ENCODE peak calls at places on chromosomes 6 and 20, in seven cellular contexts. A, N, H, I, G, Z and J are unnamed samples.
A peak's percentile ranks its signal among the peaks of the same experiment; 100 is the strongest.

GRCh38 chr6:83546636-83547035 is 34.3 kb downstream of the PRSS35 start:
- DNase-seq in N (no peak), I (no peak), Z (no peak), G (no peak), H (no peak), A (no peak), J (no peak)

GRCh38 chr20:58461899-58462298 is 53.3 kb downstream of the APCDD1L start:
- DNase-seq in N (peak; percentile 51), I (no peak), H (no peak), G (no peak), Z (no peak), A (no peak), J (no peak)

GRCh38 chr6:76682842-76683241 is 610.4 kb upstream of the IMPG1 start:
- DNase-seq in Z (no peak), A (no peak), I (no peak), N (peak; percentile 32), G (no peak), H (no peak), J (no peak)

GRCh38 chr6:52330470-52330869 is 31.5 kb upstream of the PAQR8 start:
- DNase-seq in Z (no peak), A (no peak), I (no peak), G (peak; percentile 54), N (no peak), H (no peak), J (no peak)

GRCh38 chr6:87731818-87732661 is 30.0 kb upstream of the AKIRIN2 start:
- DNase-seq in A (no peak), I (peak; percentile 56), H (peak; percentile 89), Z (no peak), G (peak; percentile 95), N (peak; percentile 99), J (no peak)

GRCh38 chr6:82612475-82612874 is 248.9 kb downstream of the TPBG start:
- DNase-seq in G (no peak), A (no peak), N (no peak), I (no peak), H (no peak), Z (no peak), J (no peak)

GRCh38 chr6:34246563-34247391 is 2.0 kb downstream of the SMIM29 start:
- DNase-seq in I (peak; percentile 79), H (no peak), A (peak; percentile 58), N (peak; percentile 48), G (peak; percentile 39), Z (peak; percentile 89), J (no peak)

GRCh38 chr20:52269327-52269726 is 77.7 kb upstream of the ZFP64 start:
- DNase-seq in Z (no peak), G (no peak), I (no peak), H (peak; percentile 42), A (no peak), N (no peak), J (no peak)

GRCh38 chr6:52389626-52390360 is 27.8 kb downstream of the PAQR8 start:
- DNase-seq in G (peak; percentile 59), Z (no peak), A (no peak), I (no peak), N (peak; percentile 50), H (no peak), J (no peak)

GRCh38 chr6:46032112-46032998 is 16.7 kb upstream of the CLIC5 start:
- DNase-seq in Z (no peak), H (no peak), N (peak; percentile 61), A (no peak), I (no peak), G (no peak), J (no peak)

GRCh38 chr20:56626367-56627121 is 2.6 kb upstream of the TFAP2C start:
- DNase-seq in A (peak; percentile 70), I (peak; percentile 37), G (no peak), H (no peak), N (no peak), Z (peak; percentile 82), J (no peak)

GRCh38 chr6:16105874-16106273 is 23.0 kb upstream of the MYLIP start:
- DNase-seq in I (no peak), A (no peak), G (no peak), N (no peak), H (no peak), Z (no peak), J (no peak)

GRCh38 chr20:32522525-32522774 is 62.7 kb downstream of the NOL4L start:
- DNase-seq in H (no peak), G (peak; percentile 18), I (no peak), N (no peak), A (no peak), Z (no peak), J (no peak)

GRCh38 chr20:51412991-51413471 is 129.5 kb downstream of the NFATC2 start:
- DNase-seq in H (no peak), A (no peak), G (no peak), N (no peak), I (no peak), Z (no peak), J (no peak)

GRCh38 chr6:155755452-155755851 is 299.8 kb upstream of the NOX3 start:
- DNase-seq in I (no peak), N (no peak), H (no peak), A (no peak), G (no peak), Z (no peak), J (no peak)

GRCh38 chr20:53163486-53163885 is 191.3 kb downstream of the TSHZ2 start:
- DNase-seq in N (peak; percentile 33), G (no peak), I (no peak), H (no peak), Z (no peak), A (no peak), J (no peak)

GRCh38 chr6:52155791-52156576 is 30.2 kb upstream of the IL17A start:
- DNase-seq in N (no peak), I (no peak), A (no peak), G (no peak), Z (peak; percentile 63), H (no peak), J (no peak)

GRCh38 chr6:160692369-160692959 is 9.6 kb upstream of the PLG start:
- DNase-seq in I (no peak), G (no peak), N (peak; percentile 11), A (no peak), H (no peak), Z (no peak), J (no peak)

GRCh38 chr20:10861086-10861485 is 187.3 kb upstream of the JAG1 start:
- DNase-seq in H (peak; percentile 64), Z (no peak), N (peak; percentile 74), I (no peak), G (no peak), A (no peak), J (no peak)

GRCh38 chr6:158206740-158207451 is 38.7 kb downstream of the GTF2H5 start:
- DNase-seq in G (no peak), I (no peak), H (no peak), N (no peak), Z (no peak), A (no peak), J (no peak)

GRCh38 chr6:53915292-53915691 is 120.5 kb downstream of the LRRC1 start:
- DNase-seq in N (no peak), H (no peak), G (no peak), Z (no peak), I (no peak), A (no peak), J (no peak)

GRCh38 chr6:113645576-113645970 is 211.6 kb upstream of the MARCKS start:
- DNase-seq in I (no peak), H (peak; percentile 40), A (no peak), Z (no peak), N (peak; percentile 82), G (no peak), J (no peak)

GRCh38 chr6:131250121-131250520 is 114.9 kb downstream of the AKAP7 start:
- DNase-seq in I (peak; percentile 10), N (no peak), Z (peak; percentile 63), G (peak; percentile 63), A (peak; percentile 47), H (no peak), J (no peak)

GRCh38 chr6:24831771-24832718 is 33.3 kb upstream of the ARMH2 start:
- DNase-seq in Z (no peak), N (no peak), I (no peak), G (no peak), H (peak; percentile 24), A (no peak), J (no peak)

DNA sequence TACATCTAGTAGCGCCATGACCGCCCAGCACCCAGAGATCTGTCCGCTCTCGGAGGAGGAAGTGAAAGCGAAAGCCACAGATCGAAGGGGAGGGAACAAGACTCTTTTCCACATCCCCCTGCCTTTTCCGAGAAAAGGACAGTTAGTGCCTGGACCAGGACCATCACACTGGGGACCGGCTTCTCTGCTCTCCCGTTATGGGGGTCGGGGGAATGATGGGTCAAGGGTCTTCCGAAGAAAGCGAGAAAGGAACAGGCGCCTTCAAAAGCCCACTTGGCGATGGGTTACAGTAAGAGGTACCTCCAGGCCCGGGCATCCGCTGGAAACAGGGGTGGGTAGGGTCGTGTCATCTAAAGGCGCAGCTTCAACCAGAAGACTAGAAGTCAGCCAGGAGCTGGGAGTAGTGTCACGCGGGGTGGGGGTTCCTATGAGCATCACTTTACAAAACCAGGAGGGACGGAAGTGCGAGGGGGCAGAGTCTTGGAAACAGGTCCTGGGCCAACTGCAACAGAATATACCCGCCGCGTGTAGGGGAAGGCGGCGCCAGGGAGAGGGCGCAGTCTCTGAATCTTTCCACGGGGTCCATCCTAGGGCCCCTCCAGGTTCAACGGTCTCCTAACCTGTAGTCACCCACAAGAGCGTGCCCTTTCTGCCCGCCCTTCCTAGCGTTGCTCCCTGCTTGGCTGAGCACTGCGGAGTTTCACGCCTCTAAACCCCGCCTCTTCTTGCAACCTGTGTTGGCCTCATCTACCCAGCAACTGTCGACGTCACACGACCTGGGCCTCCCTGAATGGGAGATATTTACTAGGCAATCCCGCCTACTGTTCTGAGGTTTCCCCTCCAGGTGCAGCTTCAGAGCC is at the start of gene PSMB8:
- DNase-seq in G (peak; percentile 98), Z (peak; percentile 98), I (peak; percentile 84), A (peak; percentile 95), N (peak; percentile 98), H (peak; percentile 79), J (no peak)
- TF ChIP-seq CTCF in G (peak; percentile 19), Z (peak; percentile 21), I (no peak), A (no peak), N (no peak), H (peak; percentile 25), J (peak; percentile 71)

GRCh38 chr20:19078448-19079373 is 133.7 kb upstream of the SLC24A3 start:
- DNase-seq in G (no peak), A (no peak), H (no peak), Z (no peak), N (no peak), I (no peak), J (no peak)
- TF ChIP-seq CTCF in G (no peak), A (no peak), H (no peak), Z (no peak), N (no peak), I (no peak), J (no peak)

GRCh38 chr6:109302176-109302575 is 80.1 kb downstream of the CD164 start:
- DNase-seq in G (no peak), I (no peak), Z (no peak), H (no peak), A (no peak), N (no peak), J (no peak)
- TF ChIP-seq CTCF in G (no peak), I (no peak), Z (no peak), H (no peak), A (no peak), N (no peak), J (no peak)

DNA sequence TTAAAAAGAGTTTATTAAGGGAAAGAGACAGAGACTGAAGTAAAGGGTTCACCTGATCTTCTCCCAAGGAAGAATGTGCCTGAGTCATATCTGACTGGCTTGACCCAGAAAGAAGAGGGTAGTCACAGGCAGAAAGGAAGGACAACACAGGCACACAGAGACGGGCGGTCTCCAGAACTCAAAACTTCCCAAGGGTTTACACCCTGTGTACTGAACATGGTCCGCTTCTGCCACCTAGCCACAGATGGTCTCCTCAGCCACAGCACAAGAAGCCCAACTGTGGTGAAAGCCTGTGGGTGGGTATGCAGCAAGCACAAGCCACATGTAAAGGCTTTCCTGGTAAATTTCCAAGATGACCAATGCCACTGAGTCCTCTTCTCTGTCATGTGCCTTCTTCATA is 17.2 kb downstream of the UNC5CL start:
- DNase-seq in Z (no peak), H (no peak), A (no peak), N (peak; percentile 76), I (no peak), G (no peak), J (no peak)
- TF ChIP-seq CTCF in Z (peak; percentile 38), H (peak; percentile 38), A (no peak), N (peak; percentile 22), I (no peak), G (no peak), J (peak; percentile 70)